ENCODE peak calls at places on chromosomes 5 and 9, in six cellular contexts. S, V, T, X, B and D are unnamed samples.

GRCh38 chr9:114895605-114896004 is 34.8 kb downstream of the TNFSF8 start:
- DNase-seq in S (no peak), V (peak; percentile 39), T (peak; percentile 45), X (no peak), B (no peak), D (no peak)

GRCh38 chr9:30140415-30140814 is 2244.0 kb upstream of the ACO1 start:
- DNase-seq in S (no peak), V (no peak), T (no peak), X (no peak), B (no peak), D (no peak)

GRCh38 chr9:105973811-105974407 is 279.6 kb downstream of the TMEM38B start:
- DNase-seq in S (no peak), V (no peak), T (peak; percentile 17), X (no peak), B (no peak), D (no peak)

GRCh38 chr5:176812269-176813259 is 2.2 kb downstream of the UNC5A start:
- DNase-seq in S (no peak), V (no peak), T (peak; percentile 21), X (peak; percentile 32), B (peak; percentile 49), D (no peak)

GRCh38 chr9:109192732-109193361 is 25.8 kb upstream of the FRRS1L start:
- DNase-seq in S (no peak), V (no peak), T (peak; percentile 32), X (no peak), B (peak; percentile 48), D (no peak)

GRCh38 chr9:92669527-92669889 is 423 bp downstream of the IPPK start:
- DNase-seq in S (no peak), V (no peak), T (no peak), X (peak; percentile 18), B (no peak), D (no peak)

GRCh38 chr9:31669311-31669710 is 715.1 kb upstream of the ACO1 start:
- DNase-seq in S (no peak), V (no peak), T (no peak), X (no peak), B (no peak), D (no peak)

GRCh38 chr5:14440598-14441401 is 140.8 kb upstream of the OTULINL start:
- DNase-seq in S (peak; percentile 89), V (peak; percentile 95), T (peak; percentile 93), X (no peak), B (no peak), D (peak; percentile 75)

GRCh38 chr5:110159202-110159601 is 469.5 kb downstream of the MAN2A1 start:
- DNase-seq in S (no peak), V (peak; percentile 5), T (peak; percentile 87), X (no peak), B (no peak), D (no peak)

GRCh38 chr9:80873861-80874260 is 815.5 kb downstream of the TLE1 start:
- DNase-seq in S (peak; percentile 10), V (peak; percentile 68), T (no peak), X (no peak), B (no peak), D (no peak)

GRCh38 chr5:115770466-115770865 is 46.0 kb downstream of the CDO1 start:
- DNase-seq in S (no peak), V (no peak), T (peak; percentile 5), X (peak; percentile 35), B (peak; percentile 21), D (no peak)

GRCh38 chr5:43780586-43780985 is 177.6 kb downstream of the NNT start:
- DNase-seq in S (no peak), V (peak; percentile 47), T (peak; percentile 27), X (no peak), B (no peak), D (no peak)

GRCh38 chr5:52950686-52951085 is 38.5 kb upstream of the ITGA2 start:
- DNase-seq in S (no peak), V (no peak), T (no peak), X (no peak), B (no peak), D (no peak)

GRCh38 chr5:76187386-76187785 is 104.2 kb downstream of the SV2C start:
- DNase-seq in S (no peak), V (no peak), T (no peak), X (no peak), B (no peak), D (no peak)

GRCh38 chr5:139386039-139386438 is 2.9 kb upstream of the SLC23A1 start:
- DNase-seq in S (no peak), V (no peak), T (no peak), X (no peak), B (no peak), D (no peak)

GRCh38 chr9:110875275-110875674 is 163.0 kb downstream of the LPAR1 start:
- DNase-seq in S (no peak), V (no peak), T (no peak), X (peak; percentile 6), B (no peak), D (no peak)

GRCh38 chr5:135449608-135450007 is 2.5 kb upstream of the DCANP1 start:
- DNase-seq in S (no peak), V (no peak), T (no peak), X (no peak), B (no peak), D (no peak)

GRCh38 chr5:169970911-169971436 is 9.3 kb downstream of the INSYN2B start:
- DNase-seq in S (peak; percentile 51), V (peak; percentile 92), T (peak; percentile 59), X (no peak), B (peak; percentile 78), D (no peak)

GRCh38 chr5:28084069-28084468 is 1045.7 kb upstream of the CDH9 start:
- DNase-seq in S (no peak), V (no peak), T (no peak), X (no peak), B (no peak), D (no peak)

GRCh38 chr9:74770508-74771261 is 117.0 kb downstream of the TRPM6 start:
- DNase-seq in S (no peak), V (no peak), T (peak; percentile 12), X (peak; percentile 36), B (peak; percentile 82), D (no peak)

GRCh38 chr5:173477320-173478055 is 139.0 kb downstream of the BOD1 start:
- DNase-seq in S (no peak), V (peak; percentile 46), T (peak; percentile 83), X (no peak), B (no peak), D (no peak)

GRCh38 chr9:5876711-5877110 is 14.0 kb upstream of the MLANA start:
- DNase-seq in S (no peak), V (no peak), T (no peak), X (no peak), B (no peak), D (no peak)

GRCh38 chr9:75422939-75423522 is 334.7 kb downstream of the OSTF1 start:
- DNase-seq in S (no peak), V (no peak), T (no peak), X (no peak), B (no peak), D (no peak)

GRCh38 chr5:103801681-103802080 is 239.1 kb upstream of the NUDT12 start:
- DNase-seq in S (no peak), V (no peak), T (peak; percentile 77), X (no peak), B (no peak), D (no peak)

GRCh38 chr5:92605591-92605990 is 975.4 kb downstream of the NR2F1-AS1 start:
- DNase-seq in S (no peak), V (peak; percentile 6), T (no peak), X (no peak), B (no peak), D (no peak)

GRCh38 chr5:30102185-30102584 is 1091.3 kb upstream of the CDH6 start:
- DNase-seq in S (no peak), V (no peak), T (no peak), X (no peak), B (no peak), D (no peak)

GRCh38 chr5:139967353-139967752 is 75.7 kb downstream of the NRG2 start:
- DNase-seq in S (no peak), V (no peak), T (no peak), X (no peak), B (no peak), D (no peak)

GRCh38 chr9:121545875-121546423 is 46.3 kb upstream of the GGTA1 start:
- DNase-seq in S (peak; percentile 89), V (peak; percentile 91), T (peak; percentile 82), X (peak; percentile 80), B (peak; percentile 96), D (peak; percentile 85)